ENCODE peak calls at places on chromosomes 1 and 21, in eight cellular contexts. L is breast epithelium, T is uterus, H is ovary, D is endothelial cell of umbilical vein, Q is transverse colon, X is stomach, Z is A549. O is an unnamed sample. For H3K4me1, the result is how much of the 10 kb centered on the place peaks cover.

GRCh38 chr1:222009105-222009730 is 267.3 kb upstream of the DUSP10 start:
- DNase-seq in L (no peak), D (peak), H (no peak), T (no peak), Q (no peak), X (no peak), Z (peak), O (no peak)

GRCh38 chr21:31543191-31543590 is 116.3 kb upstream of the SOD1 start:
- DNase-seq in Z (no peak), T (no peak), L (no peak), Q (no peak), D (no peak), H (no peak), X (no peak), O (no peak)

GRCh38 chr1:226420860-226421259 is 13.0 kb upstream of the PARP1 start:
- DNase-seq in Q (no peak), H (no peak), Z (no peak), L (no peak), T (no peak), D (no peak), X (no peak), O (no peak)

GRCh38 chr1:197770243-197770642 is 5.0 kb downstream of the DENND1B start:
- DNase-seq in X (no peak), L (no peak), Z (no peak), H (no peak), Q (no peak), D (no peak), T (no peak), O (no peak)

GRCh38 chr1:78682527-78682926 is 32.9 kb downstream of the IFI44 start:
- DNase-seq in D (no peak), X (no peak), L (no peak), Q (no peak), H (no peak), Z (no peak), T (no peak), O (no peak)

GRCh38 chr1:11804666-11805453 is 904 bp downstream of the MTHFR start:
- DNase-seq in L (no peak), D (peak), Z (no peak), T (peak), H (peak), Q (peak), X (peak), O (no peak)

GRCh38 chr21:16086121-16086520 is 356.3 kb downstream of the USP25 start:
- DNase-seq in Q (no peak), Z (no peak), H (no peak), X (no peak), D (no peak), T (no peak), L (no peak), O (no peak)

GRCh38 chr1:17909634-17910033 is 154.5 kb downstream of the ACTL8 start:
- DNase-seq in D (no peak), X (no peak), H (no peak), Z (no peak), L (no peak), Q (no peak), T (no peak), O (no peak)

GRCh38 chr1:247482747-247483146 is 24.8 kb upstream of the OR2B11 start:
- DNase-seq in L (no peak), X (no peak), T (no peak), H (no peak), D (no peak), Z (no peak), Q (no peak), O (no peak)

GRCh38 chr1:221521686-221522085 is 220.2 kb downstream of the DUSP10 start:
- DNase-seq in Q (no peak), T (no peak), L (no peak), Z (no peak), X (no peak), D (no peak), H (no peak), O (no peak)

GRCh38 chr1:28602536-28603439 is 10.7 kb downstream of the RAB42 start:
- DNase-seq in D (peak), T (peak), Z (peak), H (peak), Q (peak), L (peak), X (peak), O (peak)

GRCh38 chr1:218480691-218481099 is 135.6 kb downstream of the TGFB2 start:
- DNase-seq in Q (no peak), L (no peak), T (no peak), Z (no peak), D (peak), X (no peak), H (no peak), O (no peak)

DNA sequence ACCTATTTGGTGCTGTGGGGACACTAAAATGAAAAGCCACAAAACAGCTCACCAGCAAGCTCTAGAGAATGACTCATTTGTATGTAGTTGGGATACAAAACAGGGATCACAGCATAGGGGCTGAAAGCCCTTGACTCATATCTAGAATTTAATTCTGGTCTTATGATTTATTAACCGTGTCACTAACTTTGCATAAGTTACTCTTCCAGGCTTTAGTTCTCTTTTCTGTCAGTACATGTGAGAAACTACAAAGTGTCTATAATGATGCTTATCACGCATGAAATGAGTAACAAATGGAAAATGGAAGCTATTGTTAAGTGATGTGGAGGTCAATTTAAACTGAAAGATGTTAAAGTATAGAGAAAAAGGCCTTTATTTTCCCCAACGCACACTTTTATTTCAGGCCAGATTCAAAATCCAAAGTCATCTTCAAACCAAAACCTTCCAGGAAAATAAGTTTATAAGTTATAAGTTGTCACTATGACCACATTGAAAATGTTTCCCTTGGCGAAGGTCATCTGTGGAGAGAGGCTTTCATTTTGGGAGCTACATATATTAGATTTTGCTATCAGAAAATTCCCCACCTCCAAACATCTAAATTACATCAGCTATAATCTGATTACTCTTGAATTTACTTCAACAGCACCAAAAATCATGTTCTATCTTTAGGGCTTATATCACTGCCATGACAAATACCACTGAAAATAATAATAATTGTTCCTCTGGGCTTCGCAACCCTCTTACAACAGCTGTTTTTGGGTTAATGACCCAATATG is 430.5 kb downstream of the MRPL39 start:
- DNase-seq in X (no peak), L (no peak), Q (no peak), H (no peak), Z (no peak), D (no peak), T (no peak), O (no peak)
- H3K4me1 ChIP-seq in X (under half), L (under half), Q (under half), H (under half), Z (under half), D (under half), T (under half), O (under half)

DNA sequence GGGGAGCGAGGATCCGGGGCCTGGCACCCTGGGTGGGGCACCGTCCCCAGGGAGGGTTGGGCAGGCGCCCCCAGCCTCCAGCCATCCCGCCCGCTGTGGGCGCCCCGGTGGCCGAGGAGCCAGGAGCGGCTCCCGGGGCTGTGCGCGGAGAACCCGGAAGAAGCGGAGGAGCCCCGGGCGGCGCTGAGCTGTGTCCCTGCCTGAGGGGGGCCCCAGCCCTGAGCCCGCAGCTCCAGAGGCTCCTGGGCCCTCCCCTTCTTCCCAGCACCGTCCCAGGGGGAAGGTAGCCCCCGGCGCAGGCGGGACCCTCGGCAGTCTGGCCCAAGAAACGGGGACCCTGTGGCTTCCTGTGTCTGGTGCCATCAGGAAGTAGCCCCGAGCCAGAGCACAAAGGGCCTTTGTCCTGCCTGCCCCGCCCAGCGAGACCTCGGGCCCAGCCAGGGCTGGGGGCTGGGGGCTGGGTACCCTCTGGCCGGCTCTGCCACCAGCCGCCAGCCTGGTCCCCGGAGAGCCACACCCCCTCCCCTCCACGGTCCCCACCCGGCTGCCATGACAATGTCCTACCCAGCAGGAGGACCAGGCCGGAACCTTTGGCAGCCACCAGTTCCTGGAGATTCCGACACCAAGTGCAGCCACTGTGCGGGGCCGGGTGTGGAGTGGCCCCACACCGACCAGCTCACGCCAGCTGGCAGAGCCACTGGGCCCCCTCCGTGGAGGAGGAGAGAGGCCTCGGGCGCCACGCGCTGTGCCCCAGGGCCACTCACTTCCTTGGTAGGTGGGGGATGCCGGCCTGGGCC is 15.6 kb upstream of the TTLL10 start:
- DNase-seq in T (peak), H (peak), Z (no peak), Q (peak), X (peak), L (peak), D (peak), O (peak)
- TF ChIP-seq POLR2A in T (no peak), H (no peak), Z (no peak), Q (no peak), X (no peak), L (no peak), D (peak), O (no peak)

GRCh38 chr1:47906009-47906432 is 91.2 kb downstream of the TRABD2B start:
- DNase-seq in Z (no peak), X (peak), T (peak), L (no peak), H (no peak), Q (no peak), D (peak), O (no peak)
- H3K4me1 ChIP-seq in Z (under half), X (under half), T (under half), L (under half), H (under half), Q (under half), D (under half), O (under half)

GRCh38 chr1:232470711-232471110 is 159.2 kb downstream of the SIPA1L2 start:
- DNase-seq in X (no peak), D (no peak), Q (no peak), T (no peak), H (no peak), Z (no peak), L (no peak), O (no peak)
- TF ChIP-seq POLR2A in X (no peak), D (no peak), Q (no peak), T (no peak), H (no peak), Z (no peak), L (no peak), O (no peak)

DNA sequence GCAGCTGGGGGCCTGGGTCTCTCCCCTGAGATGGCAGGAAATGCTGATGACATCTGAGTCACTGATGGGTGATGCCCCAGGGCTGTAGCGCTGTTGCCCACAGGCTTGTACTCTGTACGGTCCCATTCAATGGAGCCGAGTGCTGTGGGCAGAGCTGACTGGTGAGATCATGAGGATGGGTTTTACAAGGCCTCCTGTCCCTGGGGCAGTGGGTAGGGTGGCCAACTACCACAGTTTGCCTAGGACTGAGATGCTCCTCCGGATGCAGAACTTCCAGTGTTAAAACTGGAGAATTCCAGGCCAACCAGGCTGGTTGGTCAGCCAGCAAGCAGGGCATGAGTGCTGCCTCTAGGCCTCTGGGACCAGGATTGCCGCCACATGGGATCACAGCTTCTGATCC is 9.2 kb downstream of the PHLDA3 start:
- DNase-seq in X (no peak), Z (no peak), D (no peak), T (no peak), Q (no peak), H (no peak), L (no peak), O (no peak)
- H3K4me1 ChIP-seq in X (under half), Z (half or more), D (under half), T (under half), Q (under half), H (under half), L (under half), O (under half)

DNA sequence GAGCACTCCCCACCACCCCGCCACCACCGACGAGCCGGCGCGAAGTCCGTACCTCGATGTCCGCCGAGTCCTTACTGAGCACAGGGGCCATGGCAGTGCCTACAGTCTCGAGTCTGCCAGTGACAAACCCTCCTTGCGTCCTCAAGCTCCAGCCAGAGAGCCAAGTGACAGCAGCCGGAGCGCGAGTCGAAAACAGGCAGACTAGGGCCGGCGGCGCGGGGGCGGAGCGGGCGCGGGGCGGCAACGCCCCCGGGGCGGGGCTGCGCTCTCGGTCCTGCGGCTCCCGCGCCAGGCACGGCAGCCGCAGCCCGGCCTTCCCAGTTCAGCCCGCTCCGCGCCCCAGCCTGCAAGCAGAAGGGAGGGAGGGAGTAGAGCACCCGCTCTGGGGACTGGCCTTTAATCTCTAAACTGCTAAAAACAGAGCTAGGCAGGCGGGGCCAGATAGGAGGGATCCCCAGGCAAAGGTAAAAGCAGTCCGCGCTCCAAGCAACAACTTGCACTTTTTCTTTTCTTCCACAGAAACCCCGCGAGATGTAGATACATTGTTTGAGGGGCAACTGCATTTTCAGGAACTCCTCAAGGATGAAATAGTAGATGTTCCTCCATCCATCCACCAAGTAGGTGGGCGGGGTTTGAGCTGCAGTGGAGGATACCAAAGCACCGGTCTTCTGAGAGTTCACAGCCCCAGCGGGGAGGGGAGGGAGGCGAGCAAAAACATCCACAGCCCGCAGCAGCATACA is at the start of gene DPYD:
- DNase-seq in Z (peak), L (peak), D (peak), X (peak), H (peak), T (peak), Q (peak), O (peak)
- TF ChIP-seq POLR2A in Z (no peak), L (no peak), D (peak), X (no peak), H (no peak), T (peak), Q (peak), O (peak)

DNA sequence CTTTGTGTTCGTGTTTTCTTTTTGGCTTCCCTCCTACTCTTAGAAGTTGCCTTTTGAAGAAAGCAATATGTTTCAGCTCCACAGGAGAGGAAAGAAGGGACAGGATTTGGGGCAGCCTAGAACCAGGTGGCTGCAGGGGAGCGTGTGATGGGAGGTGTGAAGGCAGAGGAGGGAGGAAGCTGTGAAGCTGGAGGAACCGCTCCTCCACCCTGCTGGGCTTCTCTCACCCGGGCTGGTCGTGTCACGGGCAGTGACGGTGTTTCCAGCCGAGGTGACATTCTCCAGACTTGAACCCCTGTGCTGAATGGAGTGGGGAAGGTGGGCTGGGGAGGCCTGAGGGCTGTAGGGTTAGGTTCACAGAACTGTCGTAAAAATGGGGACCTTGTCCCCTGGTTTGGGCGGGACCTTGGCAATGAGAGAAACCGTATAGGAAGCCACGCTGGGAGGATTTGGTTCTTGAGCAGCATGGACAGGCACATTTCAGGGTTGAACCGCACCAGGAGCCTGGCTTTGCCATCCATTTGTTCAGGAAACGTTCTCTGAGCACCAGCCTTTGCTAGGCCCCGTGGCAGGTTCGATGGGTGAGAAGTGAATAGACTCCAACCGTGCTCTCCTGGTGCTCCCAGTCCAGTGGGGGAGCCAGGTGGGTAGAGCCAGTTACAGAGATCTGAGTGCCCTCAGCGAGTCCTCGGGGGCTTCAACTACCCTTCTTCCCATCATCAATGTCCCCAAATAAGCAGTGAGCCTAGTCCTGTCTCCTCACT is 103.0 kb downstream of the PRDM2 start:
- DNase-seq in L (no peak), D (no peak), Q (no peak), T (no peak), X (no peak), H (no peak), Z (no peak), O (no peak)
- H3K4me1 ChIP-seq in L (under half), D (under half), Q (under half), T (under half), X (under half), H (under half), Z (under half), O (under half)

GRCh38 chr1:85465791-85466134 is 804 bp upstream of the DDAH1 start:
- DNase-seq in H (no peak), L (no peak), Z (no peak), X (no peak), D (peak), Q (no peak), T (no peak), O (no peak)

GRCh38 chr1:85467036-85467435 is 2.1 kb upstream of the DDAH1 start:
- DNase-seq in X (no peak), Z (no peak), H (no peak), D (no peak), Q (no peak), T (no peak), L (no peak), O (no peak)

GRCh38 chr1:85463666-85464496 is 1.1 kb downstream of the DDAH1 start:
- DNase-seq in H (peak), Z (peak), X (no peak), D (no peak), Q (no peak), T (no peak), L (no peak), O (no peak)

GRCh38 chr1:85464497-85465098 is 361 bp downstream of the DDAH1 start:
- DNase-seq in H (peak), Q (peak), X (peak), T (peak), D (peak), L (peak), Z (peak), O (peak)

DNA sequence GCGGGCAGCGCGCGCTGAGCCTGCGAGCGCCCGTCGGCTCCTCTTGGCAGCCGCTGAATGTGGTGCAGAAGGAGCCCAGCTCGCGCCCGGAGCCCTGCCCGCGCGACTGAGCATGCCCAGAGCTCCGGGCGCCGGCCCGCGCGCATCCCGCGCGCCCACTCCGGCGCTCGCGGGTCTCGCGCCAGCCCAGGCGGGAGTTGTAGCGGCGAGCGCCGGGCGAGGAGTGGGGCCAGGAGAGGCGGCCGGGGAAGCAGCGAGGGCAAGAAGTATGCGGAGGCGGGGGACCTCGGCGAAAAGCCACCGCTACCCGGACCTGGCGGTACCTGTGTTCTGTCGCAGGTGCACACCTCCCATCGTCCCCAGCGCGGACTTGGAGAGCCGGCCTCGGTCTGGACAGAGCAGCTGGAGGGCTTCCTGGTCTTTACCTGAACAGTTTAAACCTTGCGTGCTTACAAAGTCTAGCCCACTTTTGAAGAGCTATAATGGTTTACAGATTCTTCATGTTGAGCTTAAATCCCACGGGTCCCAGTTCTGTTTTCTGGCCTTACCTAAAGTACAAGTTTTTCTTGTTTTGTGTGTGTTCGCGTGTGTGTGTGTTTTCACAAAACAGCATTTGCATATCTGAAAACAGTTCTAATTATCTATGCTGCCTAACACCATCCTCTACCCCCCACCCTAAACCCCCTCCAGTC is at the start of gene DDAH1:
- DNase-seq in Z (peak), L (peak), X (peak), D (peak), Q (peak), H (peak), T (peak), O (peak)
- TF ChIP-seq POLR2A in Z (no peak), L (no peak), X (no peak), D (peak), Q (no peak), H (no peak), T (peak), O (no peak)

O was measured in heart left ventricle.